ENCODE peak calls at places on chromosomes 12 and 14, in four cellular contexts. V is SK-N-SH, L is K562, Z is HepG2. Y is an unnamed sample.

GRCh38 chr12:68349921-68350606 is 17.9 kb upstream of the MDM1 start:
- DNase-seq in V (no peak), Z (no peak), L (no peak), Y (no peak)

GRCh38 chr12:132491349-132491663 is 1.4 kb downstream of the FBRSL1 start:
- DNase-seq in V (no peak), Z (peak; percentile 45), L (no peak), Y (no peak)

GRCh38 chr12:108807476-108807875 is 49.9 kb downstream of the SSH1 start:
- DNase-seq in V (no peak), L (no peak), Z (no peak), Y (no peak)

GRCh38 chr14:68246074-68246980 is 426.7 kb downstream of the RAD51B start:
- DNase-seq in V (no peak), Z (no peak), L (no peak), Y (no peak)

GRCh38 chr14:49946320-49947141 is 53.6 kb downstream of the ARF6 start:
- DNase-seq in V (peak; percentile 63), L (no peak), Z (peak; percentile 32), Y (no peak)

GRCh38 chr12:501722-502447 is 42.1 kb downstream of the B4GALNT3 start:
- DNase-seq in V (no peak), L (no peak), Z (no peak), Y (no peak)

GRCh38 chr12:41992029-41992428 is 152.6 kb downstream of the GXYLT1 start:
- DNase-seq in V (no peak), L (no peak), Z (no peak), Y (no peak)

GRCh38 chr12:94732367-94732990 is 82.1 kb upstream of the TMCC3 start:
- DNase-seq in V (no peak), Z (no peak), L (no peak), Y (no peak)

GRCh38 chr12:6701078-6701768 is 608 bp upstream of the PIANP start:
- DNase-seq in Z (no peak), V (no peak), L (no peak), Y (no peak)

GRCh38 chr14:93548102-93548843 is 117.5 kb downstream of the UNC79 start:
- DNase-seq in L (no peak), Z (no peak), V (no peak), Y (no peak)

GRCh38 chr12:43060738-43061137 is 471.2 kb upstream of the PRICKLE1 start:
- DNase-seq in L (no peak), Z (no peak), V (no peak), Y (no peak)

GRCh38 chr12:108752387-108752786 is 21.1 kb upstream of the CORO1C start:
- DNase-seq in L (no peak), V (no peak), Z (no peak), Y (no peak)

GRCh38 chr12:42091769-42092168 is 52.9 kb downstream of the GXYLT1 start:
- DNase-seq in Z (no peak), V (no peak), L (no peak), Y (no peak)

GRCh38 chr12:120962487-120963054 is 15.8 kb upstream of the HNF1A start:
- DNase-seq in V (no peak), Z (no peak), L (no peak), Y (no peak)

GRCh38 chr12:104201238-104202001 is 14.2 kb upstream of the TXNRD1 start:
- DNase-seq in V (peak; percentile 67), Z (peak; percentile 55), L (peak; percentile 63), Y (peak; percentile 74)

GRCh38 chr14:89270439-89271227 is 146.4 kb downstream of the FOXN3 start:
- DNase-seq in L (no peak), Z (no peak), V (no peak), Y (no peak)

GRCh38 chr14:34035177-34035933 is 84.5 kb upstream of the EGLN3 start:
- DNase-seq in V (peak; percentile 33), L (no peak), Z (peak; percentile 95), Y (no peak)

GRCh38 chr12:13425766-13426165 is 229.2 kb downstream of the EMP1 start:
- DNase-seq in V (no peak), Z (no peak), L (no peak), Y (no peak)

GRCh38 chr12:64571346-64571745 is 38.9 kb upstream of the RASSF3 start:
- DNase-seq in V (no peak), L (no peak), Z (no peak), Y (no peak)

GRCh38 chr14:63659726-63660125 is 18.1 kb upstream of the WDR89 start:
- DNase-seq in Z (peak; percentile 43), V (no peak), L (no peak), Y (no peak)

GRCh38 chr14:75224561-75224960 is 48.1 kb upstream of the TMED10 start:
- DNase-seq in L (no peak), V (no peak), Z (no peak), Y (no peak)

GRCh38 chr12:122747224-122748175 is 5.1 kb upstream of the DENR start:
- DNase-seq in L (no peak), Z (no peak), V (no peak), Y (no peak)

GRCh38 chr12:30420561-30420960 is 275.1 kb downstream of the IPO8 start:
- DNase-seq in Z (no peak), L (no peak), V (no peak), Y (no peak)

GRCh38 chr12:117214797-117215196 is 24.5 kb upstream of the FBXO21 start:
- DNase-seq in Z (no peak), V (no peak), L (no peak), Y (no peak)

GRCh38 chr14:104689620-104690265 is 325 bp downstream of the INF2 start:
- DNase-seq in V (peak; percentile 81), L (no peak), Z (no peak), Y (peak; percentile 36)

GRCh38 chr12:98274430-98275130 is 240.8 kb upstream of the TMPO start:
- DNase-seq in L (no peak), Z (no peak), V (no peak), Y (no peak)

GRCh38 chr12:13173537-13173936 is 23.0 kb upstream of the EMP1 start:
- DNase-seq in L (no peak), Z (no peak), V (no peak), Y (no peak)

GRCh38 chr12:43267782-43268181 is 284.2 kb downstream of the ADAMTS20 start:
- DNase-seq in L (no peak), Z (no peak), V (no peak), Y (no peak)

GRCh38 chr14:31142455-31143087 is 65.0 kb downstream of the HECTD1 start:
- DNase-seq in L (no peak), V (no peak), Z (no peak), Y (no peak)

GRCh38 chr12:117189725-117190209 is 503 bp downstream of the FBXO21 start:
- DNase-seq in Z (peak; percentile 24), L (peak; percentile 48), V (peak; percentile 81), Y (peak; percentile 45)

GRCh38 chr12:82522285-82522684 is 164.0 kb downstream of the METTL25 start:
- DNase-seq in L (no peak), V (no peak), Z (no peak), Y (no peak)

GRCh38 chr14:41699506-41699905 is 92.8 kb downstream of the LRFN5 start:
- DNase-seq in V (no peak), L (no peak), Z (no peak), Y (no peak)
- TF ChIP-seq FOXM1 in V (no peak), L (no peak), Z (no peak), Y (no peak)

DNA sequence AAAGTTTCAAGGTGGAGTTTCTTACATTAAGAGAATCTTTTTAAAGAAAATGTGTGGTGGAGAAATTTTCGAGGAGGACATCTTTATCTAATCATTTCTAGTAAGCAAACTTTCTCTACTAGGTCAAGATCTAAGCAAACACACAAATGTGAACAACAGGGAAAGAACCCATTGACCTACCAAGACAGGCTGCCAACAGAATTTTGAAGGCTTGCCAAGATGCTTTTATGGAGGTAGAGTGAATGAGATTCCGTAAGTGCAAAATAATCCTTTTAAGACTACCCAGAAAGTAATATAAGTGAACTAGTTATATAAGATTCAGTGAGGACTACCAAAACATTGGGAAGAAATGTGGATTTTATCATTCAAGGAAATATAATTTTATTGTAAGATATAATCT is 357.1 kb upstream of the PDE3A start:
- DNase-seq in L (no peak), Z (no peak), V (no peak), Y (no peak)
- TF ChIP-seq FOXM1 in L (no peak), Z (no peak), V (no peak), Y (no peak)

DNA sequence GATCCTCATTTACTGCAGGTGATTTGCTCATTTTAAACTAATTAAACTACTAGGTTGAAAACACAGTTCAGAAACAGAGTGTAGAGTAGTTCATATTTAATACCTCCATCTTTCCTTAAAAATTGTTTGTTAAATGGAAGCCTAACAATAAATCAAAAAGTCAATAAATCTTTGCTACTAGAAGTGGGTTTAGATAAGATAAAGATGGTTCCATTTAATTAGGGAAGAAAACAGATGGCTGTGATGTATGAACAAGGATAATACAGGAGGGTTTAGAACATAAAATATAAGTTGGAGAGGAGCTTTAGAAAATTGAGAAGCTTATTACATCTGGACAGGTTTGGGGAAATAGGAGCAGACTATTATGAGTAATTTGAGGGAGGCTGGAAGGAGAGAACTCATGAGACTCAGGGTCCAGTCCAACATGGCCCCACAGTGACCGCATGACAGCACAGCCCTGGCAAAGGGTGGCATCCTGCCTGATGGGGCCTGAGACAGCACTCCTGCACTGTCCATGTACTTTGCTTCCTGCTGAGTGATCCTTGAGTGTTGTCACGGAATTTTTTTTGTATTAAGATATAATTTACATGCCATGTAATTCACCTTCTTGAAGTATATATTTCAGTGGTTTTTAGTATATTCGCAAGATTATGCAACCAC is 27.0 kb upstream of the PYGL start:
- DNase-seq in V (peak; percentile 47), Z (no peak), L (no peak), Y (no peak)
- TF ChIP-seq FOXM1 in V (no peak), Z (no peak), L (no peak), Y (no peak)

GRCh38 chr12:32448581-32448980 is 49.2 kb downstream of the FGD4 start:
- DNase-seq in Z (no peak), V (no peak), L (no peak), Y (no peak)
- TF ChIP-seq FOXM1 in Z (no peak), V (no peak), L (no peak), Y (no peak)